ENCODE peak calls at places on chromosome 12, in four cellular contexts. One of them, this sample, is unnamed.

GRCh38 chr12:98830657-98831056 is 185.6 kb downstream of the APAF1 start:
- DNase-seq in memory B cell: no peak
- DNase-seq in tibial artery: no peak
- DNase-seq in lower leg skin: no peak
- DNase-seq in this sample: no peak

GRCh38 chr12:50276912-50277671 is 6.2 kb downstream of the LIMA1 start:
- DNase-seq in memory B cell: no peak
- DNase-seq in lower leg skin: no peak
- DNase-seq in tibial artery: no peak
- DNase-seq in this sample: no peak

GRCh38 chr12:10235761-10236631 is 23.3 kb downstream of the GABARAPL1 start:
- DNase-seq in lower leg skin: no peak
- DNase-seq in memory B cell: peak
- DNase-seq in tibial artery: no peak
- DNase-seq in this sample: no peak

GRCh38 chr12:2537868-2538541 is 256.8 kb upstream of the FKBP4 start:
- DNase-seq in tibial artery: no peak
- DNase-seq in memory B cell: no peak
- DNase-seq in lower leg skin: no peak
- DNase-seq in this sample: no peak

GRCh38 chr12:51323966-51324895 is at the start of gene BIN2:
- DNase-seq in tibial artery: peak
- DNase-seq in lower leg skin: peak
- DNase-seq in memory B cell: peak
- DNase-seq in this sample: no peak

GRCh38 chr12:96375841-96376249 is 24.4 kb downstream of the CDK17 start:
- DNase-seq in tibial artery: no peak
- DNase-seq in memory B cell: no peak
- DNase-seq in lower leg skin: no peak
- DNase-seq in this sample: no peak

GRCh38 chr12:119369907-119370546 is 35.5 kb downstream of the CCDC60 start:
- DNase-seq in memory B cell: no peak
- DNase-seq in tibial artery: no peak
- DNase-seq in lower leg skin: no peak
- DNase-seq in this sample: no peak

GRCh38 chr12:44503329-44503728 is 372.8 kb downstream of the NELL2 start:
- DNase-seq in lower leg skin: no peak
- DNase-seq in memory B cell: no peak
- DNase-seq in tibial artery: no peak
- DNase-seq in this sample: no peak

GRCh38 chr12:104410786-104411185 is 46.0 kb upstream of the CHST11 start:
- DNase-seq in tibial artery: no peak
- DNase-seq in memory B cell: no peak
- DNase-seq in lower leg skin: no peak
- DNase-seq in this sample: no peak

GRCh38 chr12:16030729-16031128 is 119.6 kb downstream of the DERA start:
- DNase-seq in memory B cell: no peak
- DNase-seq in lower leg skin: no peak
- DNase-seq in tibial artery: no peak
- DNase-seq in this sample: no peak

GRCh38 chr12:26276709-26277108 is 81.3 kb downstream of the SSPN start:
- DNase-seq in tibial artery: no peak
- DNase-seq in memory B cell: no peak
- DNase-seq in lower leg skin: no peak
- DNase-seq in this sample: no peak

GRCh38 chr12:52630104-52630500 is 11.7 kb upstream of the KRT73 start:
- DNase-seq in tibial artery: peak
- DNase-seq in lower leg skin: peak
- DNase-seq in memory B cell: peak
- DNase-seq in this sample: no peak

GRCh38 chr12:121992059-121992879 is 29.4 kb upstream of the BCL7A start:
- DNase-seq in memory B cell: peak
- DNase-seq in lower leg skin: no peak
- DNase-seq in tibial artery: no peak
- DNase-seq in this sample: peak

GRCh38 chr12:6067152-6067916 is 57.1 kb downstream of the VWF start:
- DNase-seq in tibial artery: no peak
- DNase-seq in lower leg skin: no peak
- DNase-seq in memory B cell: no peak
- DNase-seq in this sample: no peak

GRCh38 chr12:6233121-6233971 is 33.1 kb downstream of the CD9 start:
- DNase-seq in lower leg skin: no peak
- DNase-seq in memory B cell: no peak
- DNase-seq in tibial artery: peak
- DNase-seq in this sample: no peak

GRCh38 chr12:24424889-24425600 is 475.6 kb upstream of the SOX5 start:
- DNase-seq in tibial artery: no peak
- DNase-seq in memory B cell: no peak
- DNase-seq in lower leg skin: no peak
- DNase-seq in this sample: no peak

GRCh38 chr12:29350080-29350479 is 30.9 kb downstream of the ERGIC2 start:
- DNase-seq in lower leg skin: no peak
- DNase-seq in memory B cell: no peak
- DNase-seq in tibial artery: no peak
- DNase-seq in this sample: no peak

GRCh38 chr12:124608451-124608870 is 41.0 kb upstream of the NCOR2 start:
- DNase-seq in tibial artery: no peak
- DNase-seq in memory B cell: no peak
- DNase-seq in lower leg skin: no peak
- DNase-seq in this sample: no peak